ENCODE peak calls at places on chromosome 1, in seven cellular contexts. One of them, this sample, is unnamed.
A peak's percentile ranks its signal among the peaks of the same experiment; 100 is the strongest.

GRCh38 chr1:228515200-228515834 is 28.1 kb downstream of the RNF187 start:
- DNase-seq in H9: no peak
- DNase-seq in adrenal gland: no peak
- DNase-seq in CD8-positive, alpha-beta T cell: no peak
- DNase-seq in upper lobe of right lung: no peak
- DNase-seq in ovary: no peak
- DNase-seq in fibroblast of lung: peak; percentile 27
- DNase-seq in this sample: no peak

GRCh38 chr1:231603598-231604275 is 22.9 kb upstream of the DISC1 start:
- DNase-seq in H9: peak; percentile 41
- DNase-seq in adrenal gland: peak; percentile 23
- DNase-seq in CD8-positive, alpha-beta T cell: peak; percentile 6
- DNase-seq in upper lobe of right lung: no peak
- DNase-seq in ovary: peak; percentile 30
- DNase-seq in fibroblast of lung: peak; percentile 47
- DNase-seq in this sample: no peak

GRCh38 chr1:219810451-219810850 is 117.9 kb downstream of the SLC30A10 start:
- DNase-seq in H9: no peak
- DNase-seq in adrenal gland: no peak
- DNase-seq in CD8-positive, alpha-beta T cell: no peak
- DNase-seq in upper lobe of right lung: no peak
- DNase-seq in ovary: no peak
- DNase-seq in fibroblast of lung: no peak
- DNase-seq in this sample: no peak

GRCh38 chr1:183370399-183371058 is 47.7 kb downstream of the NMNAT2 start:
- DNase-seq in H9: no peak
- DNase-seq in adrenal gland: no peak
- DNase-seq in CD8-positive, alpha-beta T cell: no peak
- DNase-seq in upper lobe of right lung: peak; percentile 90
- DNase-seq in ovary: no peak
- DNase-seq in fibroblast of lung: no peak
- DNase-seq in this sample: peak; percentile 87

GRCh38 chr1:221892301-221892830 is 150.5 kb upstream of the DUSP10 start:
- DNase-seq in H9: no peak
- DNase-seq in adrenal gland: no peak
- DNase-seq in CD8-positive, alpha-beta T cell: no peak
- DNase-seq in upper lobe of right lung: no peak
- DNase-seq in ovary: no peak
- DNase-seq in fibroblast of lung: no peak
- DNase-seq in this sample: no peak

GRCh38 chr1:6638226-6638625 is 13.6 kb downstream of the THAP3 start:
- DNase-seq in H9: no peak
- DNase-seq in adrenal gland: peak; percentile 82
- DNase-seq in CD8-positive, alpha-beta T cell: no peak
- DNase-seq in upper lobe of right lung: no peak
- DNase-seq in ovary: peak; percentile 90
- DNase-seq in fibroblast of lung: peak; percentile 82
- DNase-seq in this sample: peak; percentile 82

GRCh38 chr1:232303221-232303620 is 326.7 kb downstream of the SIPA1L2 start:
- DNase-seq in H9: no peak
- DNase-seq in adrenal gland: no peak
- DNase-seq in CD8-positive, alpha-beta T cell: no peak
- DNase-seq in upper lobe of right lung: no peak
- DNase-seq in ovary: no peak
- DNase-seq in fibroblast of lung: no peak
- DNase-seq in this sample: no peak

GRCh38 chr1:59878370-59878769 is 48.2 kb downstream of the CYP2J2 start:
- DNase-seq in H9: no peak
- DNase-seq in adrenal gland: no peak
- DNase-seq in CD8-positive, alpha-beta T cell: no peak
- DNase-seq in upper lobe of right lung: no peak
- DNase-seq in ovary: no peak
- DNase-seq in fibroblast of lung: no peak
- DNase-seq in this sample: no peak

GRCh38 chr1:115676498-115677171 is 34.9 kb downstream of the VANGL1 start:
- DNase-seq in H9: no peak
- DNase-seq in adrenal gland: no peak
- DNase-seq in CD8-positive, alpha-beta T cell: no peak
- DNase-seq in upper lobe of right lung: no peak
- DNase-seq in ovary: no peak
- DNase-seq in fibroblast of lung: peak; percentile 32
- DNase-seq in this sample: no peak

GRCh38 chr1:150537732-150538684 is 11.2 kb upstream of the ADAMTSL4 start:
- DNase-seq in H9: peak; percentile 82
- DNase-seq in adrenal gland: no peak
- DNase-seq in CD8-positive, alpha-beta T cell: no peak
- DNase-seq in upper lobe of right lung: no peak
- DNase-seq in ovary: no peak
- DNase-seq in fibroblast of lung: peak; percentile 92
- DNase-seq in this sample: no peak
- TF ChIP-seq CTCF in H9: peak; percentile 66
- TF ChIP-seq CTCF in adrenal gland: no peak
- TF ChIP-seq CTCF in CD8-positive, alpha-beta T cell: no peak
- TF ChIP-seq CTCF in upper lobe of right lung: no peak
- TF ChIP-seq CTCF in ovary: no peak
- TF ChIP-seq CTCF in fibroblast of lung: no peak
- TF ChIP-seq CTCF in this sample: no peak

GRCh38 chr1:5405263-5405662 is 587.0 kb downstream of the NPHP4 start:
- DNase-seq in H9: no peak
- DNase-seq in adrenal gland: no peak
- DNase-seq in CD8-positive, alpha-beta T cell: no peak
- DNase-seq in upper lobe of right lung: no peak
- DNase-seq in ovary: no peak
- DNase-seq in fibroblast of lung: no peak
- DNase-seq in this sample: no peak

GRCh38 chr1:5403935-5404334 is 588.3 kb downstream of the NPHP4 start:
- DNase-seq in H9: no peak
- DNase-seq in adrenal gland: no peak
- DNase-seq in CD8-positive, alpha-beta T cell: no peak
- DNase-seq in upper lobe of right lung: no peak
- DNase-seq in ovary: no peak
- DNase-seq in fibroblast of lung: no peak
- DNase-seq in this sample: no peak

GRCh38 chr1:5399771-5400170 is 592.5 kb downstream of the NPHP4 start:
- DNase-seq in H9: no peak
- DNase-seq in adrenal gland: no peak
- DNase-seq in CD8-positive, alpha-beta T cell: no peak
- DNase-seq in upper lobe of right lung: no peak
- DNase-seq in ovary: no peak
- DNase-seq in fibroblast of lung: no peak
- DNase-seq in this sample: no peak

GRCh38 chr1:5404412-5405203 is 587.6 kb downstream of the NPHP4 start:
- DNase-seq in H9: no peak
- DNase-seq in adrenal gland: no peak
- DNase-seq in CD8-positive, alpha-beta T cell: no peak
- DNase-seq in upper lobe of right lung: no peak
- DNase-seq in ovary: no peak
- DNase-seq in fibroblast of lung: no peak
- DNase-seq in this sample: no peak

GRCh38 chr1:5402618-5403017 is 589.6 kb downstream of the NPHP4 start:
- DNase-seq in H9: no peak
- DNase-seq in adrenal gland: no peak
- DNase-seq in CD8-positive, alpha-beta T cell: no peak
- DNase-seq in upper lobe of right lung: no peak
- DNase-seq in ovary: no peak
- DNase-seq in fibroblast of lung: no peak
- DNase-seq in this sample: no peak
- H3K27me3 ChIP-seq in H9: no peaks in the 10 kb centered on the region
- H3K27me3 ChIP-seq in adrenal gland: no peaks in the 10 kb centered on the region
- H3K27me3 ChIP-seq in CD8-positive, alpha-beta T cell: no peaks in the 10 kb centered on the region
- H3K27me3 ChIP-seq in upper lobe of right lung: no peaks in the 10 kb centered on the region
- H3K27me3 ChIP-seq in ovary: no peaks in the 10 kb centered on the region
- H3K27me3 ChIP-seq in fibroblast of lung: no peaks in the 10 kb centered on the region
- H3K27me3 ChIP-seq in this sample: no peaks in the 10 kb centered on the region

GRCh38 chr1:156506450-156506849 is 5.9 kb upstream of the MEF2D start:
- DNase-seq in H9: no peak
- DNase-seq in adrenal gland: no peak
- DNase-seq in CD8-positive, alpha-beta T cell: no peak
- DNase-seq in upper lobe of right lung: no peak
- DNase-seq in ovary: no peak
- DNase-seq in fibroblast of lung: no peak
- DNase-seq in this sample: no peak
- H3K4me1 ChIP-seq in H9: peaks cover 15% of the 10 kb centered on the region
- H3K4me1 ChIP-seq in adrenal gland: peaks cover 43% of the 10 kb centered on the region
- H3K4me1 ChIP-seq in CD8-positive, alpha-beta T cell: peaks cover 71% of the 10 kb centered on the region
- H3K4me1 ChIP-seq in upper lobe of right lung: peaks cover 75% of the 10 kb centered on the region
- H3K4me1 ChIP-seq in ovary: peaks cover 35% of the 10 kb centered on the region
- H3K4me1 ChIP-seq in fibroblast of lung: peaks cover 50% of the 10 kb centered on the region
- H3K4me1 ChIP-seq in this sample: peaks cover 72% of the 10 kb centered on the region

GRCh38 chr1:205444300-205444930 is 11.4 kb downstream of the BLACAT1 start:
- DNase-seq in H9: no peak
- DNase-seq in adrenal gland: no peak
- DNase-seq in CD8-positive, alpha-beta T cell: no peak
- DNase-seq in upper lobe of right lung: no peak
- DNase-seq in ovary: peak; percentile 37
- DNase-seq in fibroblast of lung: peak; percentile 48
- DNase-seq in this sample: no peak
- TF ChIP-seq CTCF in H9: peak; percentile 29
- TF ChIP-seq CTCF in adrenal gland: no peak
- TF ChIP-seq CTCF in CD8-positive, alpha-beta T cell: no peak
- TF ChIP-seq CTCF in upper lobe of right lung: no peak
- TF ChIP-seq CTCF in ovary: no peak
- TF ChIP-seq CTCF in fibroblast of lung: no peak
- TF ChIP-seq CTCF in this sample: no peak

This sample was measured in upper lobe of left lung.